ENCODE peak calls at places on chromosomes 6 and 20, in four cellular contexts. R, D, U and F are unnamed samples.

GRCh38 chr20:46770330-46771194 is 61.1 kb downstream of the SLC2A10 start:
- DNase-seq in R (no peak), D (no peak), U (no peak), F (no peak)

GRCh38 chr20:56403465-56403864 is 8.6 kb upstream of the CASS4 start:
- DNase-seq in R (no peak), D (no peak), U (no peak), F (no peak)

GRCh38 chr6:4253604-4254211 is 118.3 kb upstream of the ECI2 start:
- DNase-seq in R (no peak), D (no peak), U (no peak), F (peak; percentile 24)

GRCh38 chr6:143607959-143608358 is 69.8 kb upstream of the PHACTR2 start:
- DNase-seq in R (no peak), D (no peak), U (no peak), F (no peak)

GRCh38 chr6:170003027-170003426 is 251.6 kb downstream of the ERMARD start:
- DNase-seq in R (no peak), D (peak; percentile 49), U (no peak), F (no peak)

GRCh38 chr6:31394381-31394780 is 9.0 kb upstream of the MICA start:
- DNase-seq in R (no peak), D (no peak), U (no peak), F (no peak)

GRCh38 chr6:147648936-147649335 is 140.4 kb downstream of the SAMD5 start:
- DNase-seq in R (no peak), D (no peak), U (no peak), F (no peak)

GRCh38 chr6:81326856-81327561 is 425.5 kb downstream of the TENT5A start:
- DNase-seq in R (no peak), D (no peak), U (no peak), F (no peak)

GRCh38 chr6:3742426-3743344 is 8.8 kb downstream of the PXDC1 start:
- DNase-seq in R (peak; percentile 93), D (peak; percentile 98), U (peak; percentile 84), F (peak; percentile 88)

GRCh38 chr6:116500969-116501433 is 10.4 kb upstream of the CALHM5 start:
- DNase-seq in R (peak; percentile 20), D (no peak), U (no peak), F (peak; percentile 20)

GRCh38 chr6:35327349-35328027 is 14.9 kb upstream of the PPARD start:
- DNase-seq in R (peak; percentile 76), D (peak; percentile 79), U (peak; percentile 69), F (peak; percentile 67)

GRCh38 chr6:63275953-63276352 is 43.8 kb downstream of the LGSN start:
- DNase-seq in R (no peak), D (no peak), U (no peak), F (no peak)

GRCh38 chr20:9409981-9410380 is 104.4 kb upstream of the LAMP5 start:
- DNase-seq in R (no peak), D (no peak), U (no peak), F (no peak)

GRCh38 chr6:26257272-26257671 is 107.7 kb upstream of the BTN3A2 start:
- DNase-seq in R (no peak), D (no peak), U (no peak), F (no peak)

GRCh38 chr6:43175676-43176422 is 4.8 kb downstream of the SRF start:
- DNase-seq in R (no peak), D (no peak), U (no peak), F (no peak)

GRCh38 chr6:13681305-13682061 is 30.2 kb downstream of the RANBP9 start:
- DNase-seq in R (no peak), D (no peak), U (no peak), F (no peak)

GRCh38 chr6:170439366-170440351 is 113.4 kb downstream of the PSMB1 start:
- DNase-seq in R (no peak), D (no peak), U (peak; percentile 29), F (no peak)

GRCh38 chr6:81838031-81838430 is 85.5 kb upstream of the TENT5A start:
- DNase-seq in R (no peak), D (no peak), U (peak; percentile 31), F (no peak)

GRCh38 chr6:71488186-71488585 is 199.6 kb downstream of the OGFRL1 start:
- DNase-seq in R (no peak), D (no peak), U (no peak), F (no peak)

GRCh38 chr20:3229158-3229557 is 9.8 kb downstream of the SLC4A11 start:
- DNase-seq in R (no peak), D (no peak), U (no peak), F (no peak)

GRCh38 chr20:46850416-46850815 is 44.2 kb upstream of the EYA2 start:
- DNase-seq in R (no peak), D (no peak), U (no peak), F (no peak)

GRCh38 chr6:155377061-155377460 is 62.8 kb upstream of the TFB1M start:
- DNase-seq in R (no peak), D (no peak), U (no peak), F (no peak)

GRCh38 chr20:54320148-54320607 is 112.3 kb downstream of the PFDN4 start:
- DNase-seq in R (no peak), D (no peak), U (no peak), F (no peak)

GRCh38 chr20:23399568-23400241 is 21.6 kb downstream of the NAPB start:
- DNase-seq in R (no peak), D (no peak), U (no peak), F (no peak)

GRCh38 chr6:82867946-82868345 is 197.7 kb downstream of the UBE3D start:
- DNase-seq in R (no peak), D (no peak), U (no peak), F (no peak)

GRCh38 chr6:90274481-90275030 is 22.1 kb downstream of the BACH2 start:
- DNase-seq in R (no peak), D (no peak), U (no peak), F (no peak)

GRCh38 chr6:3351837-3352524 is 93.2 kb downstream of the PSMG4 start:
- DNase-seq in R (no peak), D (no peak), U (no peak), F (no peak)

GRCh38 chr6:140203611-140204553 is 829.4 kb upstream of the CITED2 start:
- DNase-seq in R (no peak), D (no peak), U (no peak), F (no peak)

GRCh38 chr20:53679597-53680309 is 86.1 kb upstream of the ZNF217 start:
- DNase-seq in R (no peak), D (no peak), U (no peak), F (no peak)

GRCh38 chr6:73028893-73029450 is 196.3 kb downstream of the KHDC1L start:
- DNase-seq in R (no peak), D (no peak), U (no peak), F (no peak)

GRCh38 chr6:26216886-26217713 is 129.9 kb downstream of the HFE start:
- DNase-seq in R (peak; percentile 91), D (peak; percentile 87), U (no peak), F (peak; percentile 75)

GRCh38 chr6:144993870-144994269 is 708.7 kb downstream of the UTRN start:
- DNase-seq in R (no peak), D (no peak), U (no peak), F (no peak)

GRCh38 chr6:52020961-52021570 is 66.3 kb downstream of the PKHD1 start:
- DNase-seq in R (no peak), D (no peak), U (peak; percentile 14), F (peak; percentile 33)

GRCh38 chr6:146914563-146915483 is 289.4 kb upstream of the STXBP5 start:
- DNase-seq in R (no peak), D (no peak), U (peak; percentile 8), F (peak; percentile 85)

GRCh38 chr6:106163966-106164877 is 78.1 kb downstream of the PRDM1 start:
- DNase-seq in R (no peak), D (no peak), U (no peak), F (no peak)

GRCh38 chr6:106161893-106162292 is 75.8 kb downstream of the PRDM1 start:
- DNase-seq in R (no peak), D (no peak), U (no peak), F (no peak)

GRCh38 chr6:106162926-106163325 is 76.8 kb downstream of the PRDM1 start:
- DNase-seq in R (no peak), D (no peak), U (no peak), F (no peak)

GRCh38 chr6:106161475-106161874 is 75.3 kb downstream of the PRDM1 start:
- DNase-seq in R (no peak), D (no peak), U (no peak), F (no peak)

DNA sequence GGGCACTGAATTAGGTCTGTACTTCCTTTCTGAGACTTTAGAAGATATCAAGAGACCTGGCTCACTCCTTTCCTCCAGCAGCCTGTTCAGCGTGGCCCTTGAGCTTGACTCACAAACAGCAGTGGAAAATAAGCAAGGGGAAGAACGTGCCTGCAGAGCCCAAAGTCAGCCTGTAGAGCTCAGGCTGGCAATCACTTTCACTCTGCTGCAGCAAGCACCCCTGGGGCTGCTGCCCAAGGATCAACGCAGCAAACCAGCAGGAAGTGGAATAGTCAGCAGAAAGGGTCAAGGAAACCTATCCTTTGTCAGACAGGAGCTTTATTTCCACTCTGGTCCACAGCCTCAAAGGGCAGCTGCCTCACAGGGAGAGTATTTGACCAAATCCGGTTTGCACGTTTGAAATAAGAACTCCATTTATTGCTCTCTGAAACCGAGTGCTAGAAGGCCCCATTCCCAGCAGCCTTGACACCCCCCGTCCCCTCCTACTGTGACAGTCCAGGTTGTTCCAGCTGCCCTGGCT is 77.4 kb downstream of the PRDM1 start:
- DNase-seq in R (no peak), D (no peak), U (no peak), F (no peak)
- TF ChIP-seq TEAD4 in R (no peak), D (no peak), U (no peak), F (no peak)

GRCh38 chr6:88538130-88538706 is 372.1 kb upstream of the CNR1 start:
- DNase-seq in R (peak; percentile 70), D (peak; percentile 81), U (no peak), F (peak; percentile 17)
- TF ChIP-seq TEAD4 in R (peak; percentile 92), D (peak; percentile 9), U (no peak), F (no peak)

GRCh38 chr6:106518748-106519147 is 110.5 kb downstream of the RTN4IP1 start:
- DNase-seq in R (no peak), D (no peak), U (no peak), F (no peak)

GRCh38 chr6:106519460-106520394 is 109.6 kb downstream of the RTN4IP1 start:
- DNase-seq in R (no peak), D (no peak), U (no peak), F (peak; percentile 33)

GRCh38 chr6:106522557-106522956 is 106.7 kb downstream of the RTN4IP1 start:
- DNase-seq in R (no peak), D (no peak), U (no peak), F (no peak)

GRCh38 chr6:106517699-106518098 is 111.6 kb downstream of the RTN4IP1 start:
- DNase-seq in R (no peak), D (no peak), U (no peak), F (no peak)

GRCh38 chr6:106520711-106521367 is 108.5 kb downstream of the RTN4IP1 start:
- DNase-seq in R (no peak), D (no peak), U (no peak), F (peak; percentile 77)
- TF ChIP-seq TEAD4 in R (no peak), D (no peak), U (no peak), F (peak; percentile 98)

DNA sequence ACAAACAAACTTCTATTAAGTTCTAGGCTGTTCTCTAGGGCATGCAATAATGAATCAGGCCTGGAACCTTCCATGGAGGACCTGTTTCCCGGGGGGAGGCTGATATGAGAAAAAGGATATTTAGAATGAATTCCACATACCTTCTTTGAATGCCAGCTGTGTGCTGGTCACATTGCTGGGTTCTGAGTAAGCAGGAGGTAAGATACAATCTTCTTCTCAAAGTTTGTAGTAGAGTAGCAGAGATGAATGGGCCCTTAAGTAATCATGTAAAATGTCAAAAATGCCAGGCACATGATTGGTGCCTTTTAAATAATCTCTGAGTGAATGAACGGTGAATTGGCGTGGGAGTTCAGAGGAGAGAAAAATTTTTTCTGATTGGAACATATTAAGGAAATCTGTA is 47.4 kb downstream of the TGM2 start:
- DNase-seq in R (no peak), D (no peak), U (no peak), F (no peak)
- TF ChIP-seq TEAD4 in R (no peak), D (no peak), U (peak; percentile 96), F (no peak)

GRCh38 chr6:108175176-108175591 is 9.4 kb downstream of the NR2E1 start:
- DNase-seq in R (no peak), D (no peak), U (no peak), F (no peak)
- TF ChIP-seq TEAD4 in R (no peak), D (no peak), U (no peak), F (no peak)